ENCODE peak calls at places on chromosomes 11 and 22, in four cellular contexts. W is mucosa of descending colon, B is endodermal cell, J is body of pancreas. I is an unnamed sample. For H3K4me1, the result is how much of the 10 kb centered on the place peaks cover.

GRCh38 chr22:50729391-50730012 is 8.5 kb upstream of the ACR start:
- DNase-seq in B (no peak), W (no peak), J (no peak), I (peak)

GRCh38 chr11:111452146-111452545 is 60.0 kb downstream of the BTG4 start:
- DNase-seq in B (peak), W (no peak), J (no peak), I (no peak)

GRCh38 chr11:17350455-17351170 is 987 bp upstream of the NCR3LG1 start:
- DNase-seq in J (no peak), W (no peak), B (no peak), I (no peak)

GRCh38 chr11:92826136-92826535 is 143.3 kb upstream of the MTNR1B start:
- DNase-seq in B (no peak), W (no peak), J (no peak), I (no peak)

GRCh38 chr11:134742228-134742612 is 330.2 kb upstream of the B3GAT1 start:
- DNase-seq in J (no peak), W (no peak), B (no peak), I (no peak)

GRCh38 chr22:30636226-30637077 is 871 bp downstream of the SLC35E4 start:
- DNase-seq in W (peak), B (peak), J (peak), I (peak)

GRCh38 chr11:125874556-125875124 is 12.8 kb upstream of the HYLS1 start:
- DNase-seq in J (peak), W (peak), B (peak), I (peak)

GRCh38 chr11:12052676-12053605 is 44.5 kb upstream of the DKK3 start:
- DNase-seq in J (no peak), W (no peak), B (peak), I (no peak)

GRCh38 chr11:76030286-76030685 is 176.0 kb downstream of the WNT11 start:
- DNase-seq in B (no peak), W (no peak), J (no peak), I (no peak)

GRCh38 chr11:106714179-106714578 is 304.1 kb downstream of the GUCY1A2 start:
- DNase-seq in B (no peak), W (no peak), J (no peak), I (no peak)

GRCh38 chr11:119065369-119065768 is 2.2 kb upstream of the VPS11 start:
- DNase-seq in B (peak), J (no peak), W (peak), I (no peak)

GRCh38 chr22:36753120-36753802 is 22.7 kb downstream of the IFT27 start:
- DNase-seq in W (no peak), B (peak), J (peak), I (peak)

GRCh38 chr11:134125507-134125906 is 56.6 kb downstream of the JAM3 start:
- DNase-seq in W (no peak), B (no peak), J (no peak), I (no peak)

GRCh38 chr22:22928666-22929380 is 41.2 kb downstream of the IGLL5 start:
- DNase-seq in B (no peak), W (peak), J (no peak), I (no peak)

GRCh38 chr22:18114976-18115652 is 4.5 kb downstream of the TUBA8 start:
- DNase-seq in B (no peak), W (no peak), J (no peak), I (no peak)

GRCh38 chr11:2202071-2202899 is 30.7 kb upstream of the TH start:
- DNase-seq in J (peak), B (no peak), W (peak), I (no peak)

GRCh38 chr11:67406969-67407699 is 3.3 kb downstream of the TBC1D10C start:
- DNase-seq in J (no peak), W (no peak), B (no peak), I (no peak)

GRCh38 chr11:46541593-46542371 is 52.0 kb downstream of the AMBRA1 start:
- DNase-seq in B (no peak), J (peak), W (peak), I (peak)

GRCh38 chr11:69360606-69361005 is 66.7 kb downstream of the MYEOV start:
- DNase-seq in B (peak), J (no peak), W (no peak), I (no peak)

GRCh38 chr22:20129747-20130014 is 1.9 kb upstream of the ZDHHC8 start:
- DNase-seq in J (no peak), W (no peak), B (no peak), I (no peak)

GRCh38 chr11:119148855-119149370 is at the start of gene ABCG4:
- DNase-seq in B (no peak), J (no peak), W (peak), I (no peak)

GRCh38 chr11:30435488-30435887 is 112.6 kb downstream of the ARL14EP start:
- DNase-seq in J (no peak), W (no peak), B (no peak), I (no peak)

GRCh38 chr11:117444256-117445096 is 116.8 kb downstream of the CEP164 start:
- DNase-seq in W (no peak), J (no peak), B (no peak), I (no peak)

GRCh38 chr22:31081963-31082605 is 966 bp downstream of the SMTN start:
- DNase-seq in W (no peak), B (no peak), J (no peak), I (no peak)

GRCh38 chr11:116643521-116643920 is 129.3 kb downstream of the BUD13 start:
- DNase-seq in J (no peak), W (no peak), B (peak), I (no peak)

GRCh38 chr11:7677071-7677470 is 3.8 kb upstream of the CYB5R2 start:
- DNase-seq in B (no peak), J (no peak), W (no peak), I (no peak)

GRCh38 chr11:94140154-94140655 is 11.6 kb downstream of the PANX1 start:
- DNase-seq in B (no peak), W (no peak), J (no peak), I (no peak)

GRCh38 chr11:78224906-78225420 is 36.2 kb downstream of the USP35 start:
- DNase-seq in B (no peak), W (no peak), J (no peak), I (no peak)

GRCh38 chr11:64559351-64560138 is 31.5 kb upstream of the SLC22A12 start:
- DNase-seq in B (peak), W (no peak), J (no peak), I (no peak)

GRCh38 chr22:40204331-40205116 is 26.8 kb downstream of the TNRC6B start:
- DNase-seq in B (no peak), J (no peak), W (no peak), I (peak)

GRCh38 chr11:69044111-69045013 is 4.4 kb upstream of the TPCN2 start:
- DNase-seq in B (peak), W (peak), J (peak), I (peak)

GRCh38 chr22:38864361-38865191 is 7.4 kb downstream of the CBX6 start:
- DNase-seq in B (peak), W (peak), J (peak), I (peak)

GRCh38 chr22:42963231-42963595 is 51.7 kb downstream of the PACSIN2 start:
- DNase-seq in W (no peak), B (peak), J (no peak), I (no peak)
- H3K4me1 ChIP-seq in W (under half), B (under half), J (half or more), I (under half)

GRCh38 chr11:102592634-102593581 is 32.2 kb downstream of the MMP20 start:
- DNase-seq in W (no peak), J (no peak), B (no peak), I (no peak)
- H3K4me1 ChIP-seq in W (under half), J (under half), B (under half), I (under half)

DNA sequence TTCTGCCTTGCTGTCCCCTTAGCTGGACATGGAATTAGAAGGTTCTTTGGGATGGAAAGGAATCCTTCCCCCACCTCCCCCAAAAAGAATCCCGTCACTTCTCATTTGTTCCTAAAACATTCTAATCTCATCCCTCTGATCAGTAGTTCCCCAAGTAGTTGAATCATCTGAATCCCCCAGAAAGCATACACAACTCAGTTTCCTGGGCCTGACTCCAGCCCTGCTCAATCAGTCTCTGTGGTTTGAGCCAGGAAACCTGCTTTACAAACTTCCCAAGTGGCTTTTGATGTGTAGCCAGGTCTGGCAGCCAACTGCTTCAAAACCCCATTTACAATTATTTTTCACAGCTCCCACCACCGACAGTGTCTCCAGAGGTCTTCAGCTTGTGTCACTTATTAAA is 20.2 kb downstream of the C22orf31 start:
- DNase-seq in W (no peak), J (no peak), B (no peak), I (no peak)
- H3K4me1 ChIP-seq in W (under half), J (under half), B (under half), I (under half)

DNA sequence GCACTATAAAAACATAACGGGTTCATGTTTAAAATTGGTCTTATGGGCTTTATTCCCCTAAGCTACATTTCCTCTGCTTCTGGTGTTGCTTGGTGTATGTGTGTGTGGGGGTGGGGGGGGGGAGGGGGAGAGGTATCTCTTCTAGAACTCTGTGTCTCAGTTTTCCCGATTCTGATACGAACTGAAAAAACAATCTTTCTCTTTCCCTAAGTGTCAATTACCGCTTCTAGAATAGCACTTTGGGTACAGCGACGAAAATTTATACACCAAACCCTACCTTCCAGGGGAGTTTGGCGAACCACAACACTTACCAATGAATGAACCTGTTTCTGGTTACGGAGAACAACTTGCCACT is 636 bp downstream of the NUP160 start:
- DNase-seq in J (no peak), W (no peak), B (no peak), I (no peak)
- H3K4me1 ChIP-seq in J (under half), W (under half), B (under half), I (under half)

GRCh38 chr11:123062158-123062891 is 389 bp upstream of the HSPA8 start:
- DNase-seq in B (peak), J (peak), W (peak), I (peak)
- H3K4me1 ChIP-seq in B (under half), J (half or more), W (under half), I (half or more)

GRCh38 chr11:35141538-35141937 is 2.6 kb downstream of the CD44 start:
- DNase-seq in B (no peak), J (peak), W (peak), I (peak)
- H3K4me1 ChIP-seq in B (under half), J (half or more), W (under half), I (under half)

I was measured in adrenal gland.